ENCODE peak calls at places on chromosomes 6 and 20, in seven cellular contexts. N, D, J, W, C, L and T are unnamed samples.

GRCh38 chr6:1625926-1626413 is 16.3 kb downstream of the FOXC1 start:
- DNase-seq in D (no peak), N (no peak), L (no peak), J (no peak), C (no peak), W (no peak), T (no peak)

GRCh38 chr6:49336514-49337131 is 126.4 kb downstream of the MMUT start:
- DNase-seq in L (no peak), N (no peak), D (no peak), J (no peak), C (no peak), W (no peak), T (no peak)

GRCh38 chr6:150310539-150310938 is 58.3 kb upstream of the IYD start:
- DNase-seq in C (no peak), L (no peak), J (no peak), W (no peak), N (no peak), D (no peak), T (no peak)

GRCh38 chr20:6055161-6055783 is 1.4 kb upstream of the LRRN4 start:
- DNase-seq in D (no peak), J (no peak), N (no peak), L (no peak), C (no peak), W (no peak), T (no peak)

GRCh38 chr20:37504404-37505096 is 16.5 kb upstream of the NNAT start:
- DNase-seq in N (no peak), J (no peak), L (no peak), W (no peak), C (no peak), D (no peak), T (no peak)

GRCh38 chr6:6752129-6752528 is 163.6 kb downstream of the LY86 start:
- DNase-seq in C (no peak), W (no peak), N (no peak), L (no peak), D (no peak), J (no peak), T (no peak)

GRCh38 chr6:5482619-5483018 is 221.3 kb downstream of the FARS2 start:
- DNase-seq in D (no peak), W (no peak), N (no peak), J (no peak), C (no peak), L (no peak), T (no peak)

GRCh38 chr6:3442444-3443220 is 14.2 kb downstream of the SLC22A23 start:
- DNase-seq in N (no peak), D (no peak), L (no peak), W (no peak), J (no peak), C (no peak), T (no peak)

GRCh38 chr6:110811187-110811586 is 4.1 kb downstream of the CDK19 start:
- DNase-seq in J (no peak), L (no peak), W (no peak), N (no peak), C (no peak), D (no peak), T (no peak)

GRCh38 chr6:33162471-33162870 is 29.8 kb downstream of the COL11A2 start:
- DNase-seq in L (no peak), C (no peak), W (no peak), J (no peak), D (no peak), N (no peak), T (no peak)

GRCh38 chr20:32966881-32967781 is 37.1 kb downstream of the SUN5 start:
- DNase-seq in J (no peak), D (no peak), L (no peak), N (peak; percentile 45), W (peak; percentile 62), C (no peak), T (peak; percentile 67)

GRCh38 chr20:9985773-9986172 is 49.0 kb upstream of the ANKEF1 start:
- DNase-seq in L (no peak), C (no peak), D (no peak), J (no peak), W (no peak), N (no peak), T (no peak)

GRCh38 chr6:37432916-37433656 is at the start of gene CMTR1:
- DNase-seq in J (peak; percentile 90), C (peak; percentile 78), L (peak; percentile 93), D (peak; percentile 94), W (peak; percentile 98), N (peak; percentile 99), T (peak; percentile 99)

GRCh38 chr6:134437376-134437775 is 119.5 kb upstream of the SGK1 start:
- DNase-seq in D (no peak), N (peak; percentile 28), C (no peak), J (no peak), L (no peak), W (peak; percentile 46), T (peak; percentile 10)

GRCh38 chr6:30543824-30544223 is 12.5 kb downstream of the GNL1 start:
- DNase-seq in C (no peak), L (no peak), J (no peak), D (no peak), W (no peak), N (no peak), T (no peak)

GRCh38 chr6:47650553-47651432 is 47.6 kb upstream of the ADGRF4 start:
- DNase-seq in J (no peak), W (no peak), C (no peak), L (no peak), N (no peak), D (no peak), T (no peak)

GRCh38 chr20:12575352-12576095 is 433.2 kb upstream of the SPTLC3 start:
- DNase-seq in L (no peak), W (no peak), C (no peak), J (no peak), D (no peak), N (no peak), T (no peak)

GRCh38 chr20:7858851-7859250 is 81.4 kb downstream of the HAO1 start:
- DNase-seq in N (no peak), C (no peak), J (no peak), D (no peak), L (no peak), W (no peak), T (no peak)

GRCh38 chr6:3162565-3163247 is 5.4 kb upstream of the TUBB2A start:
- DNase-seq in C (peak; percentile 57), J (peak; percentile 33), D (peak; percentile 32), W (peak; percentile 66), L (peak; percentile 37), N (peak; percentile 67), T (peak; percentile 22)

GRCh38 chr6:124010574-124010973 is 206.9 kb downstream of the NKAIN2 start:
- DNase-seq in J (no peak), W (no peak), N (no peak), D (no peak), C (no peak), L (no peak), T (no peak)

GRCh38 chr6:127484207-127484858 is 25.1 kb upstream of the KIAA0408 start:
- DNase-seq in C (no peak), D (no peak), W (no peak), L (no peak), N (no peak), J (no peak), T (no peak)

GRCh38 chr6:34233867-34234266 is 2.8 kb upstream of the HMGA1 start:
- DNase-seq in W (no peak), C (no peak), L (no peak), N (no peak), J (no peak), D (no peak), T (no peak)

GRCh38 chr6:99822741-99823512 is 171.1 kb downstream of the MCHR2 start:
- DNase-seq in N (no peak), L (no peak), D (no peak), J (no peak), W (no peak), C (peak; percentile 50), T (no peak)

GRCh38 chr20:3788685-3789155 is 2.2 kb upstream of the CENPB start:
- DNase-seq in L (no peak), N (no peak), W (no peak), J (no peak), C (no peak), D (no peak), T (no peak)

GRCh38 chr6:89734526-89734925 is 85.1 kb downstream of the MDN1 start:
- DNase-seq in J (no peak), C (no peak), N (no peak), W (no peak), L (no peak), D (no peak), T (no peak)

GRCh38 chr6:11613858-11614257 is 76.3 kb downstream of the TMEM170B start:
- DNase-seq in W (no peak), D (no peak), N (no peak), C (peak; percentile 69), J (no peak), L (no peak), T (no peak)

GRCh38 chr20:16317445-16318362 is 255.5 kb downstream of the KIF16B start:
- DNase-seq in J (no peak), W (no peak), N (no peak), D (no peak), C (no peak), L (no peak), T (no peak)

GRCh38 chr6:148967128-148967527 is 220.3 kb downstream of the UST start:
- DNase-seq in C (no peak), N (no peak), W (no peak), L (no peak), D (no peak), J (no peak), T (no peak)